ENCODE peak calls at places on chromosomes 2 and 18, in seven cellular contexts. One of them, this sample, is unnamed. For H3K36me3, the result is how much of the 10 kb centered on the place peaks cover.

GRCh38 chr18:49639643-49640361 is 77.9 kb downstream of the LIPG start:
- DNase-seq in ovary: no peak
- DNase-seq in tibial nerve: no peak
- DNase-seq in HCT116: no peak
- DNase-seq in uterus: no peak
- DNase-seq in heart left ventricle: peak
- DNase-seq in stomach: no peak
- DNase-seq in this sample: peak

GRCh38 chr2:34785206-34785785 is 1186.2 kb upstream of the FAM98A start:
- DNase-seq in HCT116: no peak
- DNase-seq in ovary: no peak
- DNase-seq in stomach: no peak
- DNase-seq in uterus: no peak
- DNase-seq in tibial nerve: no peak
- DNase-seq in heart left ventricle: no peak
- DNase-seq in this sample: no peak

GRCh38 chr18:47470941-47471340 is 219.5 kb upstream of the SKOR2 start:
- DNase-seq in uterus: no peak
- DNase-seq in tibial nerve: no peak
- DNase-seq in heart left ventricle: no peak
- DNase-seq in stomach: no peak
- DNase-seq in HCT116: no peak
- DNase-seq in ovary: no peak
- DNase-seq in this sample: no peak

GRCh38 chr2:153059338-153060052 is 341.1 kb downstream of the ARL6IP6 start:
- DNase-seq in HCT116: peak
- DNase-seq in uterus: no peak
- DNase-seq in stomach: no peak
- DNase-seq in tibial nerve: no peak
- DNase-seq in heart left ventricle: no peak
- DNase-seq in ovary: no peak
- DNase-seq in this sample: no peak

GRCh38 chr2:107633580-107634147 is 193.0 kb upstream of the RGPD4 start:
- DNase-seq in stomach: no peak
- DNase-seq in ovary: no peak
- DNase-seq in uterus: no peak
- DNase-seq in tibial nerve: no peak
- DNase-seq in HCT116: no peak
- DNase-seq in heart left ventricle: no peak
- DNase-seq in this sample: no peak

GRCh38 chr18:41064916-41065315 is 890.1 kb upstream of the PIK3C3 start:
- DNase-seq in heart left ventricle: no peak
- DNase-seq in tibial nerve: no peak
- DNase-seq in uterus: no peak
- DNase-seq in HCT116: no peak
- DNase-seq in stomach: no peak
- DNase-seq in ovary: no peak
- DNase-seq in this sample: no peak

GRCh38 chr2:85168984-85169383 is 35.8 kb downstream of the TCF7L1 start:
- DNase-seq in HCT116: no peak
- DNase-seq in uterus: no peak
- DNase-seq in stomach: no peak
- DNase-seq in heart left ventricle: no peak
- DNase-seq in tibial nerve: no peak
- DNase-seq in ovary: no peak
- DNase-seq in this sample: no peak

GRCh38 chr2:189608799-189609422 is 28.3 kb upstream of the SLC40A1 start:
- DNase-seq in ovary: no peak
- DNase-seq in heart left ventricle: no peak
- DNase-seq in tibial nerve: no peak
- DNase-seq in HCT116: no peak
- DNase-seq in stomach: no peak
- DNase-seq in uterus: no peak
- DNase-seq in this sample: no peak

GRCh38 chr2:204977914-204978313 is 432.6 kb downstream of the PARD3B start:
- DNase-seq in HCT116: no peak
- DNase-seq in tibial nerve: no peak
- DNase-seq in heart left ventricle: no peak
- DNase-seq in ovary: no peak
- DNase-seq in uterus: no peak
- DNase-seq in stomach: no peak
- DNase-seq in this sample: no peak

GRCh38 chr2:161090401-161090800 is 69.8 kb upstream of the TANK start:
- DNase-seq in ovary: no peak
- DNase-seq in stomach: peak
- DNase-seq in tibial nerve: no peak
- DNase-seq in HCT116: no peak
- DNase-seq in heart left ventricle: no peak
- DNase-seq in uterus: no peak
- DNase-seq in this sample: peak

GRCh38 chr2:187263675-187264580 is 184.1 kb downstream of the CALCRL start:
- DNase-seq in heart left ventricle: no peak
- DNase-seq in stomach: no peak
- DNase-seq in ovary: no peak
- DNase-seq in HCT116: no peak
- DNase-seq in uterus: no peak
- DNase-seq in tibial nerve: no peak
- DNase-seq in this sample: no peak

GRCh38 chr2:136212426-136213378 is 94.8 kb upstream of the CXCR4 start:
- DNase-seq in uterus: no peak
- DNase-seq in heart left ventricle: no peak
- DNase-seq in ovary: no peak
- DNase-seq in tibial nerve: no peak
- DNase-seq in stomach: no peak
- DNase-seq in HCT116: no peak
- DNase-seq in this sample: no peak

GRCh38 chr2:96702098-96702785 is 37.6 kb downstream of the LMAN2L start:
- DNase-seq in uterus: no peak
- DNase-seq in HCT116: no peak
- DNase-seq in ovary: no peak
- DNase-seq in heart left ventricle: no peak
- DNase-seq in stomach: no peak
- DNase-seq in tibial nerve: no peak
- DNase-seq in this sample: no peak

GRCh38 chr18:76530846-76531245 is 35.8 kb upstream of the ZNF516 start:
- DNase-seq in ovary: no peak
- DNase-seq in tibial nerve: no peak
- DNase-seq in HCT116: no peak
- DNase-seq in stomach: no peak
- DNase-seq in uterus: no peak
- DNase-seq in heart left ventricle: no peak
- DNase-seq in this sample: no peak

GRCh38 chr2:209579236-209579749 is 155.4 kb downstream of the MAP2 start:
- DNase-seq in ovary: no peak
- DNase-seq in uterus: no peak
- DNase-seq in HCT116: no peak
- DNase-seq in stomach: no peak
- DNase-seq in tibial nerve: no peak
- DNase-seq in heart left ventricle: no peak
- DNase-seq in this sample: peak

GRCh38 chr2:71846669-71847291 is 300.9 kb downstream of the CYP26B1 start:
- DNase-seq in HCT116: no peak
- DNase-seq in stomach: no peak
- DNase-seq in tibial nerve: no peak
- DNase-seq in heart left ventricle: no peak
- DNase-seq in ovary: no peak
- DNase-seq in uterus: no peak
- DNase-seq in this sample: no peak

GRCh38 chr2:101341421-101341820 is 32.9 kb upstream of the RNF149 start:
- DNase-seq in uterus: no peak
- DNase-seq in ovary: no peak
- DNase-seq in HCT116: no peak
- DNase-seq in tibial nerve: no peak
- DNase-seq in stomach: no peak
- DNase-seq in heart left ventricle: no peak
- DNase-seq in this sample: no peak

DNA sequence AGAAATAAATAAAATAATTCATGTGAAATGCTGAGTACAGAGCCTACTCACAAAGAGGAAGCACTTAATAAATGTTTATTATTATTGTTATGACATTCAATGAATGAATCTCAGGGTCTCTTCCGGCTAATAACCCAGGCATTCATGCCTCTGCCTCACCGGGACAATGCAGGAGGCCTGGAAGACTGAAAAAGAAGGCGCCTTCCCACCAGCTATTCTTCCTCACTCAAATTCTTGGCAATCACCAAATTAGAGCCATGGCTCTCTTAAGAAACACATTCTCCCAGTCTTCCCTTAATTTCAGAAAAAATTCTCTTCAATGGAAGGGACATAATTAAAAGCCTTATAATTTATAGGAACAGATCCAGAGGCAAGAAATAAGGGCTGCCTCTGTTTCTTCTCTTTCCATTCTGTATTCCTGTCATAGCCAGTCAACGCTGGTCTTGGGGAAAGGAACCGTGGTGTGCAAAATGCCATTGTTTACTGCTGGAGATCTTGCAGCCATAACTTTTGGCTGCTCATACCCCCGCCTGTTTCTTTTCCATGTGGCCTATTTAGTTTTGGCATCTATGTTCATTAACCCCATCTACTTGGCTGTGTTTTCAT is 32.8 kb downstream of the DTNA start:
- DNase-seq in tibial nerve: no peak
- DNase-seq in heart left ventricle: no peak
- DNase-seq in ovary: no peak
- DNase-seq in uterus: no peak
- DNase-seq in HCT116: no peak
- DNase-seq in stomach: no peak
- DNase-seq in this sample: no peak
- H3K36me3 ChIP-seq in tibial nerve: under half
- H3K36me3 ChIP-seq in heart left ventricle: under half
- H3K36me3 ChIP-seq in ovary: under half
- H3K36me3 ChIP-seq in uterus: under half
- H3K36me3 ChIP-seq in HCT116: under half
- H3K36me3 ChIP-seq in stomach: under half
- H3K36me3 ChIP-seq in this sample: under half

DNA sequence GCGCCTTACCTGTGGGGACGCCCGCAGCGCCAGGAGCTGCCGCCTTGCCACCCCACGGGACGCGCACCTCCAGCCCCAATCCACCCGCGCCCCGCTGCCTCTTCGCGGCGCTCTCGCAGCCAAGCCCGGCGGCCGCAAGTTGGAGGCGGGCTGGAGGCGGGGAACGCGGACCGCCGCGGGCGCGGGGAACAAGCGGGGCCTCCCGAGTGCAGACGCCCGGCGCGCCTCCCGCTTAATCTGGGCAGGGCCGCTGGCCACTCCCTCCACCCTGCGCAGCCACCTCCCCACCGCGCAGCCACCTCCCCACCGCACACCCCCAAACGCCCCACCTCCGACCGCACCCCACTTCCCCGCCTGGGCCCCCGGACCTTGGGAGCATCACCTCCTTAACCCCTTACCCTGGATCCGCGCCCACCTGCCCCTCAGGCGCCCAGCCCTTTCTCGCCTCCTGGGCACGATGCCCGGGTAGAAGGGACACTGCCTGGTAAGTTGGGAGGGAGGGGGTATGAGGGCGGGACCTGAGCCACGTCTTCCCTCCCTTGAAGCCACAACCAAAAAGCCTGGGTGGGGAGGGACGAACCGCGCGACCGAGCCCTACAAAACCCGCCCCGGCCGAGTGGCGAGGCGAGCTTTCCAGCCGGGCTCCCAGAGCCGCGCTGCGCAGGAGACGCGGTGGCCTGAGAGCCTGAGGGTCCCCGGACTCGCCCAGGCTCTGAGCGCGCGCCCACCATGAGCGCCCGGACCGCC is at the start of the genes COL4A3 and COL4A4:
- DNase-seq in uterus: peak
- DNase-seq in heart left ventricle: peak
- DNase-seq in ovary: peak
- DNase-seq in tibial nerve: no peak
- DNase-seq in HCT116: peak
- DNase-seq in stomach: peak
- DNase-seq in this sample: peak
- TF ChIP-seq POLR2A in uterus: no peak
- TF ChIP-seq POLR2A in heart left ventricle: no peak
- TF ChIP-seq POLR2A in ovary: no peak
- TF ChIP-seq POLR2A in tibial nerve: no peak
- TF ChIP-seq POLR2A in HCT116: no peak
- TF ChIP-seq POLR2A in stomach: no peak
- TF ChIP-seq POLR2A in this sample: no peak

GRCh38 chr2:179787601-179788000 is 73.8 kb downstream of the ZNF385B start:
- DNase-seq in uterus: no peak
- DNase-seq in stomach: no peak
- DNase-seq in HCT116: no peak
- DNase-seq in heart left ventricle: no peak
- DNase-seq in ovary: no peak
- DNase-seq in tibial nerve: no peak
- DNase-seq in this sample: no peak

GRCh38 chr2:179790235-179790895 is 71.0 kb downstream of the ZNF385B start:
- DNase-seq in ovary: no peak
- DNase-seq in HCT116: no peak
- DNase-seq in tibial nerve: no peak
- DNase-seq in uterus: no peak
- DNase-seq in stomach: no peak
- DNase-seq in heart left ventricle: no peak
- DNase-seq in this sample: no peak

GRCh38 chr2:179793238-179793637 is 68.2 kb downstream of the ZNF385B start:
- DNase-seq in stomach: no peak
- DNase-seq in tibial nerve: no peak
- DNase-seq in HCT116: no peak
- DNase-seq in heart left ventricle: no peak
- DNase-seq in ovary: no peak
- DNase-seq in uterus: no peak
- DNase-seq in this sample: no peak

GRCh38 chr2:179788104-179788503 is 73.3 kb downstream of the ZNF385B start:
- DNase-seq in uterus: no peak
- DNase-seq in heart left ventricle: no peak
- DNase-seq in stomach: no peak
- DNase-seq in ovary: no peak
- DNase-seq in HCT116: no peak
- DNase-seq in tibial nerve: no peak
- DNase-seq in this sample: no peak
- H3K36me3 ChIP-seq in uterus: under half
- H3K36me3 ChIP-seq in heart left ventricle: under half
- H3K36me3 ChIP-seq in stomach: under half
- H3K36me3 ChIP-seq in ovary: under half
- H3K36me3 ChIP-seq in HCT116: under half
- H3K36me3 ChIP-seq in tibial nerve: under half
- H3K36me3 ChIP-seq in this sample: under half

GRCh38 chr2:11342561-11343343 is 1.7 kb downstream of the ROCK2 start:
- DNase-seq in ovary: no peak
- DNase-seq in tibial nerve: no peak
- DNase-seq in stomach: no peak
- DNase-seq in uterus: no peak
- DNase-seq in HCT116: peak
- DNase-seq in heart left ventricle: no peak
- DNase-seq in this sample: peak

GRCh38 chr2:11343344-11343625 is 1.2 kb downstream of the ROCK2 start:
- DNase-seq in tibial nerve: no peak
- DNase-seq in heart left ventricle: no peak
- DNase-seq in stomach: no peak
- DNase-seq in uterus: no peak
- DNase-seq in HCT116: peak
- DNase-seq in ovary: no peak
- DNase-seq in this sample: no peak

GRCh38 chr2:11344956-11345671 is 678 bp upstream of the ROCK2 start:
- DNase-seq in ovary: no peak
- DNase-seq in tibial nerve: peak
- DNase-seq in stomach: peak
- DNase-seq in HCT116: peak
- DNase-seq in uterus: peak
- DNase-seq in heart left ventricle: peak
- DNase-seq in this sample: peak

GRCh38 chr2:11344342-11344955 is at the start of gene ROCK2:
- DNase-seq in stomach: peak
- DNase-seq in HCT116: peak
- DNase-seq in ovary: peak
- DNase-seq in uterus: peak
- DNase-seq in tibial nerve: peak
- DNase-seq in heart left ventricle: peak
- DNase-seq in this sample: peak

GRCh38 chr2:11343626-11344341 is 652 bp downstream of the ROCK2 start:
- DNase-seq in uterus: peak
- DNase-seq in tibial nerve: no peak
- DNase-seq in ovary: peak
- DNase-seq in heart left ventricle: peak
- DNase-seq in stomach: peak
- DNase-seq in HCT116: no peak
- DNase-seq in this sample: peak
- TF ChIP-seq POLR2A in uterus: peak
- TF ChIP-seq POLR2A in tibial nerve: no peak
- TF ChIP-seq POLR2A in ovary: no peak
- TF ChIP-seq POLR2A in heart left ventricle: no peak
- TF ChIP-seq POLR2A in stomach: no peak
- TF ChIP-seq POLR2A in HCT116: no peak
- TF ChIP-seq POLR2A in this sample: no peak

This sample was measured in testis.